ENCODE peak calls at places on chromosome 20, in four cellular contexts. B, F, D and L are unnamed samples.
A peak's percentile ranks its signal among the peaks of the same experiment; 100 is the strongest.

GRCh38 chr20:32639284-32639683 is 34.5 kb downstream of the C20orf203 start:
- DNase-seq in B (no peak), F (no peak), D (no peak), L (no peak)

GRCh38 chr20:32780749-32781402 is 18.7 kb downstream of the DNMT3B start:
- DNase-seq in B (no peak), F (no peak), D (peak; percentile 32), L (no peak)

GRCh38 chr20:23884136-23884770 is 4.7 kb upstream of the CST5 start:
- DNase-seq in B (no peak), F (no peak), D (no peak), L (no peak)

GRCh38 chr20:57871237-57871632 is 161.4 kb upstream of the PMEPA1 start:
- DNase-seq in B (no peak), F (no peak), D (no peak), L (no peak)

GRCh38 chr20:13340088-13340487 is 119.0 kb downstream of the ISM1 start:
- DNase-seq in B (no peak), F (no peak), D (no peak), L (no peak)

GRCh38 chr20:37365760-37366638 is 20.1 kb downstream of the SRC start:
- DNase-seq in B (peak; percentile 49), F (no peak), D (no peak), L (no peak)

GRCh38 chr20:46246527-46246926 is 61.8 kb downstream of the CDH22 start:
- DNase-seq in B (no peak), F (no peak), D (no peak), L (no peak)

GRCh38 chr20:3093861-3094361 is 9.4 kb upstream of the AVP start:
- DNase-seq in B (no peak), F (no peak), D (no peak), L (no peak)

GRCh38 chr20:35702824-35703695 is 3.9 kb downstream of the ROMO1 start:
- DNase-seq in B (no peak), F (no peak), D (no peak), L (no peak)

GRCh38 chr20:39146394-39146793 is 184.2 kb downstream of the DHX35 start:
- DNase-seq in B (no peak), F (no peak), D (no peak), L (no peak)

GRCh38 chr20:24650091-24650490 is 180.7 kb downstream of the SYNDIG1 start:
- DNase-seq in B (no peak), F (peak; percentile 48), D (no peak), L (no peak)

GRCh38 chr20:47691632-47692031 is 93.6 kb downstream of the SULF2 start:
- DNase-seq in B (no peak), F (peak; percentile 65), D (no peak), L (no peak)

GRCh38 chr20:46304361-46304760 is 3.9 kb downstream of the CDH22 start:
- DNase-seq in B (no peak), F (no peak), D (no peak), L (no peak)

GRCh38 chr20:57698191-57698866 is 11.5 kb downstream of the PMEPA1 start:
- DNase-seq in B (no peak), F (peak; percentile 98), D (no peak), L (peak; percentile 97)

GRCh38 chr20:63091901-63092659 is 85.3 kb upstream of the BHLHE23 start:
- DNase-seq in B (no peak), F (no peak), D (no peak), L (no peak)

GRCh38 chr20:64130271-64130670 is 22.9 kb upstream of the NPBWR2 start:
- DNase-seq in B (no peak), F (no peak), D (no peak), L (no peak)

GRCh38 chr20:35665949-35666288 is 1.2 kb upstream of the CPNE1 start:
- DNase-seq in B (no peak), F (no peak), D (no peak), L (no peak)

GRCh38 chr20:52493177-52493711 is 301.7 kb upstream of the ZFP64 start:
- DNase-seq in B (no peak), F (peak; percentile 25), D (no peak), L (no peak)

GRCh38 chr20:62808211-62808865 is 3.7 kb downstream of the OGFR start:
- DNase-seq in B (peak; percentile 70), F (peak; percentile 41), D (peak; percentile 46), L (peak; percentile 56)

GRCh38 chr20:15700147-15700765 is 873.0 kb downstream of the KIF16B start:
- DNase-seq in B (no peak), F (no peak), D (no peak), L (no peak)

GRCh38 chr20:64265201-64265600 is 9.7 kb downstream of the PCMTD2 start:
- DNase-seq in B (no peak), F (no peak), D (no peak), L (no peak)

GRCh38 chr20:46945465-46945864 is 50.8 kb downstream of the EYA2 start:
- DNase-seq in B (no peak), F (peak; percentile 58), D (no peak), L (no peak)

GRCh38 chr20:63497946-63498935 is 642 bp downstream of the EEF1A2 start:
- DNase-seq in B (no peak), F (no peak), D (no peak), L (peak; percentile 55)

GRCh38 chr20:60466683-60467022 is 508.4 kb downstream of the CDH26 start:
- DNase-seq in B (no peak), F (no peak), D (no peak), L (no peak)

GRCh38 chr20:9689041-9689440 is 149.8 kb downstream of the PAK5 start:
- DNase-seq in B (no peak), F (no peak), D (no peak), L (no peak)

GRCh38 chr20:1431158-1431557 is 35.5 kb downstream of the NSFL1C start:
- DNase-seq in B (peak; percentile 10), F (no peak), D (no peak), L (no peak)

GRCh38 chr20:25139061-25139705 is 56.3 kb upstream of the ENTPD6 start:
- DNase-seq in B (peak; percentile 1), F (no peak), D (no peak), L (no peak)

GRCh38 chr20:15547109-15547508 is 1026.1 kb downstream of the KIF16B start:
- DNase-seq in B (no peak), F (no peak), D (no peak), L (no peak)

GRCh38 chr20:44019638-44020335 is 105.1 kb downstream of the TOX2 start:
- DNase-seq in B (no peak), F (no peak), D (no peak), L (no peak)